ENCODE peak calls at places on chromosomes 12 and 14, in ten cellular contexts. O is WERI-Rb-1, Y is pancreas, W is heart right ventricle, R is MM.1S, B is IMR-90, Z is ovary, C is choroid plexus epithelial cell, S is SJSA1, L is colonic mucosa. X is an unnamed sample.
A peak's percentile ranks its signal among the peaks of the same experiment; 100 is the strongest.

GRCh38 chr12:1346126-1346525 is 248.3 kb downstream of the FBXL14 start:
- DNase-seq in L (no peak), C (no peak), Z (no peak), S (no peak), R (no peak), Y (no peak), O (no peak), W (no peak), B (peak; percentile 62), X (no peak)

GRCh38 chr14:106024983-106025604 is 498.7 kb downstream of the TMEM121 start:
- DNase-seq in W (no peak), O (no peak), R (no peak), L (no peak), Z (no peak), Y (no peak), B (no peak), C (no peak), S (no peak), X (no peak)

GRCh38 chr14:93707475-93707874 is 80.8 kb downstream of the PRIMA1 start:
- DNase-seq in Z (no peak), B (no peak), L (no peak), R (no peak), S (no peak), O (no peak), Y (no peak), C (no peak), W (no peak), X (no peak)

GRCh38 chr12:127153996-127154395 is 1113.0 kb upstream of the TMEM132C start:
- DNase-seq in O (no peak), L (no peak), W (no peak), C (no peak), S (no peak), Y (no peak), Z (no peak), B (no peak), R (no peak), X (no peak)

GRCh38 chr12:6724409-6724797 is 557 bp downstream of the COPS7A start:
- DNase-seq in S (no peak), R (peak; percentile 51), W (peak; percentile 11), Y (peak; percentile 28), Z (peak; percentile 39), C (no peak), L (peak; percentile 38), B (peak; percentile 16), O (peak; percentile 30), X (no peak)

GRCh38 chr14:88264116-88264515 is 59.0 kb downstream of the KCNK10 start:
- DNase-seq in O (no peak), Y (no peak), S (no peak), R (no peak), W (no peak), L (no peak), B (no peak), Z (no peak), C (no peak), X (no peak)

GRCh38 chr12:114013601-114014345 is 47.6 kb upstream of the RBM19 start:
- DNase-seq in O (no peak), R (no peak), C (peak; percentile 14), B (peak; percentile 37), L (no peak), Y (no peak), W (peak; percentile 6), Z (no peak), S (no peak), X (no peak)

GRCh38 chr14:71452535-71452934 is 479.7 kb upstream of the RGS6 start:
- DNase-seq in Y (no peak), R (no peak), L (no peak), O (no peak), W (no peak), B (no peak), Z (no peak), C (no peak), S (no peak), X (no peak)

GRCh38 chr12:67650127-67650495 is 1.6 kb downstream of the DYRK2 start:
- DNase-seq in B (no peak), Z (peak; percentile 42), R (no peak), Y (peak; percentile 48), W (peak; percentile 59), O (no peak), C (no peak), S (no peak), L (peak; percentile 39), X (no peak)

DNA sequence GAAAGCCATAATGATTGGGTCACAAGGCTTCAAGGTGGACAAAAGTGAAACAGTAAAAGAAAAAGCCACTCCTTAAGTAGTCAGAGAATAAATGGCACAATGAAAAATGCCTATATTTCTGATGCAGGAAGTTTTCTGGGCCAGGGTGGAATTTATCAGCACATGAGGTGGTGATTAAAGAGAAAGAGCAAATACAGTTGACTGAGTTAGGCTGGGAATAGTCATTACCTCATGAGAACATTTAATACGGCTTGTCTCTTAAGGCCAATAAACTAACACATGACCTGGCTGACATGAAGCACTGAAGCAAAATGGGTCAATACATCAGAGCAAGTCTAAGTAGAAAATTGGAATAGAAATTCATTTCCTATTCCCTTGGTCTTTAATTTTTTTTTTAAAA is 499.7 kb downstream of the TMTC2 start:
- DNase-seq in C (no peak), L (no peak), W (no peak), O (no peak), R (no peak), B (no peak), Z (no peak), Y (no peak), S (no peak), X (no peak)
- H3K4me3 ChIP-seq in C (no peak overlapping the region), L (no peak overlapping the region), W (no peak overlapping the region), O (no peak overlapping the region), R (no peak overlapping the region), B (no peak overlapping the region), Z (no peak overlapping the region), Y (no peak overlapping the region), S (no peak overlapping the region), X (no peak overlapping the region)

GRCh38 chr12:43294881-43295280 is 257.1 kb downstream of the ADAMTS20 start:
- DNase-seq in R (no peak), C (no peak), Y (no peak), O (no peak), W (no peak), L (no peak), S (no peak), Z (no peak), B (no peak), X (no peak)

GRCh38 chr12:43292699-43293098 is 259.3 kb downstream of the ADAMTS20 start:
- DNase-seq in W (no peak), R (no peak), S (no peak), C (peak; percentile 77), L (no peak), Z (no peak), B (peak; percentile 79), Y (no peak), O (no peak), X (no peak)

GRCh38 chr12:43294147-43294546 is 257.9 kb downstream of the ADAMTS20 start:
- DNase-seq in Z (no peak), R (no peak), O (no peak), W (no peak), B (no peak), S (no peak), C (no peak), L (no peak), Y (no peak), X (no peak)

GRCh38 chr12:43291516-43291915 is 260.5 kb downstream of the ADAMTS20 start:
- DNase-seq in W (no peak), Z (no peak), C (peak; percentile 78), B (peak; percentile 88), Y (no peak), R (no peak), O (no peak), L (no peak), S (no peak), X (no peak)

GRCh38 chr12:43293396-43293795 is 258.6 kb downstream of the ADAMTS20 start:
- DNase-seq in B (no peak), O (no peak), Y (no peak), S (no peak), W (no peak), R (no peak), C (peak; percentile 65), Z (no peak), L (no peak), X (no peak)
- H3K4me3 ChIP-seq in B (no peak overlapping the region), O (no peak overlapping the region), Y (no peak overlapping the region), S (no peak overlapping the region), W (no peak overlapping the region), R (no peak overlapping the region), C (no peak overlapping the region), Z (no peak overlapping the region), L (no peak overlapping the region), X (no peak overlapping the region)

DNA sequence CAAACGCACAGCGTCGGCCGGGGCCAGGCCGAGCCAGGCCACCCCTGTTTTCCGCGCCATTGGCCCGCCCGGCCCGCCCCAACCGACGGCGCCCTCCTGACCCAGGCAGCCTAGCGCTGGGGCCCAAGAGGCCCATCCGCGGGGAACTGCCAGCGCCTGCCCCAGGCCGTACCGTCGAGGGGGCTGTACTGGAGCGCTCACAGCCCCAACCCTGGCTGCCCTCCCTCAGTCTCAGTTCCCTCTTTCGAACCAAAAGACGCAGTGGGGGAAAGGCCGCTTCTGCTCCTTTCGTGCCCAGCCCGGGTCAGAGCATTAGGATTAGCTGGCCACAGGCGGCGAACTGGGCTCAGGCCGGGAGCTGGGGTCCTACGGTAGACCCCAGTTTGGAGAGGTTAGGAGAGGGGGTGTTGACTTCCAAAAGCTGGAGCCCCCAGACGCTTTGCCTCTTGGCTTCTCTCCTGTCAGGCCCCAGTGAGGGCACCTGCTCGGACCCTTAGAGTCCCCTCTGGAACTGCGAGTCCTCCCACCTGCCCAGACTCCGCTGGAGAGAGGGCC is 1.9 kb downstream of the NKX2-1 start:
- DNase-seq in L (no peak), B (no peak), C (no peak), S (no peak), Y (no peak), W (no peak), Z (no peak), O (no peak), R (no peak), X (no peak)
- H3K4me3 ChIP-seq in L (no peak overlapping the region), B (no peak overlapping the region), C (no peak overlapping the region), S (no peak overlapping the region), Y (no peak overlapping the region), W (no peak overlapping the region), Z (no peak overlapping the region), O (no peak overlapping the region), R (no peak overlapping the region), X (peak overlapping the region; percentile 55)

GRCh38 chr14:95712398-95712797 is 1.5 kb downstream of the TCL1A start:
- DNase-seq in B (no peak), O (no peak), L (no peak), W (no peak), S (no peak), R (no peak), Z (no peak), C (no peak), Y (no peak), X (no peak)
- H3K4me3 ChIP-seq in B (no peak overlapping the region), O (no peak overlapping the region), L (no peak overlapping the region), W (no peak overlapping the region), S (no peak overlapping the region), R (no peak overlapping the region), Z (no peak overlapping the region), C (no peak overlapping the region), Y (no peak overlapping the region), X (no peak overlapping the region)

DNA sequence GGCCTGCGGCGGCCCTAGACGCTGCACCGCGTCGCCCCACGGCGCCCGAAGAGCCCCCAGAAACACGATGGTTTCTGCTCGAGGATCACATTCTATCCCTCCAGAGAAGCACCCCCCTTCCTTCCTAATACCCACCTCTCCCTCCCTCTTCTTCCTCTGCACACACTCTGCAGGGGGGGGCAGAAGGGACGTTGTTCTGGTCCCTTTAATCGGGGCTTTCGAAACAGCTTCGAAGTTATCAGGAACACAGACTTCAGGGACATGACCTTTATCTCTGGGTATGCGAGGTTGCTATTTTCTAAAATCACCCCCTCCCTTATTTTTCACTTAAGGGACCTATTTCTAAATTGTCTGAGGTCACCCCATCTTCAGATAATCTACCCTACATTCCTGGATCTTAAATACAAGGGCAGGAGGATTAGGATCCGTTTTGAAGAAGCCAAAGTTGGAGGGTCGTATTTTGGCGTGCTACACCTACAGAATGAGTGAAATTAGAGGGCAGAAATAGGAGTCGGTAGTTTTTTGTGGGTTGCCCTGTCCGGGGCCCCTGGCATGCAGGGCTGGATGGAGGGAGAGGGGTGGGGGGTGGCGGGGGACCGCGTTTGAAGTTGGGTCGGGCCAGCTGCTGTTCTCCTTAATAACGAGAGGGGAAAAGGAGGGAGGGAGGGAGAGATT is 449 bp upstream of the CCND2 start:
- DNase-seq in S (no peak), W (no peak), B (no peak), C (no peak), R (peak; percentile 51), Z (no peak), O (no peak), Y (no peak), L (no peak), X (no peak)
- H3K4me3 ChIP-seq in S (no peak overlapping the region), W (peak overlapping the region; percentile 85), B (no peak overlapping the region), C (no peak overlapping the region), R (peak overlapping the region; percentile 91), Z (peak overlapping the region; percentile 43), O (peak overlapping the region; percentile 51), Y (peak overlapping the region; percentile 7), L (peak overlapping the region; percentile 57), X (peak overlapping the region; percentile 69)

X was measured in psoas muscle.